ENCODE peak calls at places on chromosomes 7 and 10, in ten cellular contexts. Y is NB4; F is foreskin keratinocyte; M is NCI-H460; G is activated CD4-positive, alpha-beta T cell treated with anti-CD3 and anti-CD28 coated beads, Interleukin-2, amount 50 U/mL, for 1 hour; S is amniotic stem cell; E is neural crest cell; V is aorta; N is ELF-1; K is HuH-7. Q is an unnamed sample.

GRCh38 chr10:103977204-103977603 is 10.3 kb downstream of the SLK start:
- DNase-seq in Y (no peak), F (no peak), M (no peak), G (no peak), S (no peak), E (no peak), V (no peak), N (no peak), K (no peak), Q (no peak)

GRCh38 chr7:888081-889024 is 12.0 kb downstream of the GET4 start:
- DNase-seq in Y (no peak), F (no peak), M (no peak), G (no peak), S (no peak), E (no peak), V (peak; percentile 40), N (no peak), K (no peak), Q (no peak)

GRCh38 chr10:29723704-29724103 is 88.9 kb upstream of the SVIL start:
- DNase-seq in Y (no peak), F (no peak), M (no peak), G (no peak), S (no peak), E (no peak), V (no peak), N (no peak), K (no peak), Q (no peak)

GRCh38 chr10:1186693-1186990 is 130.5 kb downstream of the WDR37 start:
- DNase-seq in Y (no peak), F (no peak), M (no peak), G (no peak), S (no peak), E (no peak), V (no peak), N (no peak), K (no peak), Q (no peak)

GRCh38 chr10:29915116-29915785 is 144.1 kb downstream of the JCAD start:
- DNase-seq in Y (no peak), F (no peak), M (no peak), G (no peak), S (no peak), E (no peak), V (no peak), N (no peak), K (no peak), Q (no peak)

GRCh38 chr10:17256026-17256425 is 28.0 kb downstream of the VIM start:
- DNase-seq in Y (no peak), F (no peak), M (no peak), G (no peak), S (no peak), E (no peak), V (no peak), N (no peak), K (no peak), Q (peak; percentile 12)

GRCh38 chr10:113858541-113858940 is 4.1 kb downstream of the NHLRC2 start:
- DNase-seq in Y (no peak), F (no peak), M (no peak), G (no peak), S (no peak), E (no peak), V (no peak), N (no peak), K (no peak), Q (no peak)

GRCh38 chr7:7330997-7331396 is 148.7 kb downstream of the C1GALT1 start:
- DNase-seq in Y (no peak), F (no peak), M (no peak), G (no peak), S (no peak), E (no peak), V (no peak), N (no peak), K (peak; percentile 19), Q (no peak)

GRCh38 chr7:82114237-82114636 is 329.3 kb downstream of the CACNA2D1 start:
- DNase-seq in Y (no peak), F (no peak), M (no peak), G (no peak), S (no peak), E (no peak), V (no peak), N (no peak), K (no peak), Q (no peak)